ENCODE peak calls at places on chromosomes 13 and 19, in ten cellular contexts. P, H, V, Z, G, F, A, W, R and N are unnamed samples.

GRCh38 chr19:41588497-41589209 is 12.7 kb downstream of the CEACAM21 start:
- DNase-seq in P (peak), H (peak), V (no peak), Z (peak), G (no peak), F (peak), A (no peak), W (no peak), R (peak), N (peak)

GRCh38 chr13:92355213-92355612 is 871.4 kb upstream of the GPC6 start:
- DNase-seq in P (peak), H (peak), V (no peak), Z (peak), G (no peak), F (peak), A (peak), W (no peak), R (no peak), N (peak)

GRCh38 chr13:61002686-61003085 is 413.0 kb downstream of the PCDH20 start:
- DNase-seq in P (no peak), H (no peak), V (no peak), Z (no peak), G (no peak), F (no peak), A (no peak), W (no peak), R (no peak), N (no peak)

GRCh38 chr13:112218416-112218815 is 151.5 kb downstream of the SOX1 start:
- DNase-seq in P (no peak), H (no peak), V (no peak), Z (no peak), G (no peak), F (no peak), A (no peak), W (no peak), R (no peak), N (no peak)

GRCh38 chr19:44303976-44304568 is 753 bp downstream of the ZNF235 start:
- DNase-seq in P (peak), H (no peak), V (no peak), Z (no peak), G (no peak), F (peak), A (peak), W (no peak), R (no peak), N (peak)

GRCh38 chr19:45753548-45753947 is 15.5 kb downstream of the SIX5 start:
- DNase-seq in P (no peak), H (no peak), V (peak), Z (peak), G (no peak), F (peak), A (no peak), W (no peak), R (no peak), N (no peak)

GRCh38 chr13:36549771-36550170 is 117.5 kb downstream of the CCNA1 start:
- DNase-seq in P (no peak), H (no peak), V (no peak), Z (no peak), G (no peak), F (no peak), A (peak), W (no peak), R (no peak), N (peak)

GRCh38 chr19:36915992-36916830 is at the start of the genes ZNF568 and ZNF829:
- DNase-seq in P (peak), H (peak), V (peak), Z (peak), G (peak), F (no peak), A (peak), W (no peak), R (peak), N (peak)

GRCh38 chr19:16670291-16670690 is 9.4 kb downstream of the TMEM38A start:
- DNase-seq in P (no peak), H (no peak), V (no peak), Z (no peak), G (no peak), F (no peak), A (no peak), W (no peak), R (no peak), N (no peak)

GRCh38 chr19:42250249-42250665 is 4.7 kb downstream of the ERF start:
- DNase-seq in P (no peak), H (no peak), V (no peak), Z (no peak), G (no peak), F (no peak), A (no peak), W (no peak), R (no peak), N (no peak)

GRCh38 chr13:97295279-97296182 is 73.4 kb downstream of the MBNL2 start:
- DNase-seq in P (peak), H (no peak), V (no peak), Z (no peak), G (no peak), F (peak), A (no peak), W (no peak), R (peak), N (no peak)

GRCh38 chr19:10432736-10433130 is 12.4 kb downstream of the PDE4A start:
- DNase-seq in P (no peak), H (no peak), V (no peak), Z (no peak), G (no peak), F (no peak), A (no peak), W (no peak), R (no peak), N (peak)

GRCh38 chr13:102830646-102831045 is 15.2 kb upstream of the ERCC5 start:
- DNase-seq in P (no peak), H (peak), V (no peak), Z (no peak), G (no peak), F (no peak), A (no peak), W (no peak), R (no peak), N (no peak)

GRCh38 chr19:18435185-18435841 is 2.6 kb downstream of the ISYNA1 start:
- DNase-seq in P (no peak), H (no peak), V (no peak), Z (no peak), G (no peak), F (no peak), A (no peak), W (no peak), R (no peak), N (no peak)

GRCh38 chr19:38107129-38107528 is 116.9 kb downstream of the DPF1 start:
- DNase-seq in P (no peak), H (no peak), V (no peak), Z (no peak), G (no peak), F (no peak), A (no peak), W (no peak), R (no peak), N (no peak)

GRCh38 chr13:54232700-54233099 is 1204.1 kb downstream of the OLFM4 start:
- DNase-seq in P (no peak), H (no peak), V (no peak), Z (no peak), G (no peak), F (no peak), A (no peak), W (no peak), R (no peak), N (no peak)

GRCh38 chr19:45475537-45476348 is 7.9 kb downstream of the FOSB start:
- DNase-seq in P (peak), H (no peak), V (no peak), Z (no peak), G (no peak), F (no peak), A (no peak), W (no peak), R (no peak), N (no peak)

GRCh38 chr19:47022541-47023447 is 3.2 kb downstream of the NPAS1 start:
- DNase-seq in P (no peak), H (no peak), V (no peak), Z (no peak), G (no peak), F (no peak), A (no peak), W (no peak), R (no peak), N (no peak)

GRCh38 chr19:54551293-54551692 is 22.3 kb upstream of the LILRA2 start:
- DNase-seq in P (no peak), H (no peak), V (no peak), Z (no peak), G (peak), F (no peak), A (no peak), W (no peak), R (no peak), N (no peak)

GRCh38 chr19:51186323-51186722 is 38.6 kb upstream of the CD33 start:
- DNase-seq in P (no peak), H (no peak), V (no peak), Z (no peak), G (no peak), F (no peak), A (no peak), W (no peak), R (no peak), N (no peak)

GRCh38 chr13:101520672-101521071 is 68.2 kb downstream of the ITGBL1 start:
- DNase-seq in P (no peak), H (no peak), V (no peak), Z (no peak), G (no peak), F (no peak), A (no peak), W (no peak), R (peak), N (peak)

GRCh38 chr13:47232516-47232915 is 335.7 kb upstream of the HTR2A start:
- DNase-seq in P (no peak), H (no peak), V (no peak), Z (no peak), G (no peak), F (no peak), A (no peak), W (no peak), R (no peak), N (no peak)

GRCh38 chr13:45325806-45326205 is 15.2 kb downstream of the TPT1 start:
- DNase-seq in P (no peak), H (peak), V (no peak), Z (no peak), G (no peak), F (no peak), A (no peak), W (no peak), R (peak), N (peak)

GRCh38 chr19:8233370-8233769 is 24.2 kb downstream of the CERS4 start:
- DNase-seq in P (no peak), H (no peak), V (no peak), Z (no peak), G (no peak), F (no peak), A (no peak), W (no peak), R (no peak), N (no peak)

GRCh38 chr19:21604351-21604926 is 99.0 kb downstream of the ZNF429 start:
- DNase-seq in P (no peak), H (no peak), V (peak), Z (no peak), G (no peak), F (no peak), A (no peak), W (no peak), R (no peak), N (peak)

GRCh38 chr19:44754743-44755066 is 6.2 kb downstream of the BCL3 start:
- DNase-seq in P (no peak), H (no peak), V (no peak), Z (no peak), G (no peak), F (no peak), A (no peak), W (no peak), R (no peak), N (no peak)

GRCh38 chr13:60591348-60591747 is 194.3 kb downstream of the TDRD3 start:
- DNase-seq in P (no peak), H (no peak), V (no peak), Z (no peak), G (no peak), F (no peak), A (no peak), W (no peak), R (no peak), N (peak)

GRCh38 chr19:41302624-41303351 is 7.2 kb upstream of the CCDC97 start:
- DNase-seq in P (no peak), H (no peak), V (no peak), Z (no peak), G (peak), F (no peak), A (no peak), W (no peak), R (no peak), N (no peak)

GRCh38 chr13:93982189-93982918 is 497.1 kb downstream of the DCT start:
- DNase-seq in P (no peak), H (no peak), V (no peak), Z (no peak), G (no peak), F (no peak), A (no peak), W (no peak), R (no peak), N (no peak)

GRCh38 chr13:36453518-36453917 is 21.2 kb downstream of the CCNA1 start:
- DNase-seq in P (no peak), H (no peak), V (no peak), Z (no peak), G (no peak), F (no peak), A (no peak), W (no peak), R (peak), N (peak)

DNA sequence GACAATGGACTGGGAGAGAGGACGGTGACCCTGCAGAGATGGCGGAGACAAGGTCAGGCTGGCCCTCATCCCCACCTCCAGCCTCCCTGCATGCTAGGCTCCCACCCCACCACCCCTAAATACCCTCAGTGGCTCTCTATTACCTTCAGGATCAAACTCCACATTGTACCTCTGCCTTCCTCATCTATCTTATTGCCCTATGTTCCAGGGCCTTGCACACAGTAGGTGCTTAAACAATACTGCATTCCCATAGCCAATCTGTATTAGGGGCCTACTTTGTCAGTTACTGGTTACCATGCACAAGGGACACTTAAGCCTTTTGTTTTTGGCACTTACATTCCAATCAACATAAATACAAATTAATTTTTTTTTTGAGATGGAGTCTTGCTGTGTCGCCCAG is 6.5 kb downstream of the PALM3 start:
- DNase-seq in P (no peak), H (no peak), V (no peak), Z (no peak), G (no peak), F (no peak), A (no peak), W (no peak), R (no peak), N (no peak)
- TF ChIP-seq MAX in P (no peak), H (no peak), V (no peak), Z (no peak), G (no peak), F (no peak), A (no peak), W (no peak), R (no peak), N (no peak)

GRCh38 chr19:572891-573825 is 762 bp downstream of the BSG start:
- DNase-seq in P (peak), H (no peak), V (no peak), Z (no peak), G (no peak), F (peak), A (peak), W (no peak), R (peak), N (peak)
- TF ChIP-seq MAX in P (no peak), H (peak), V (peak), Z (no peak), G (no peak), F (peak), A (no peak), W (no peak), R (no peak), N (no peak)

DNA sequence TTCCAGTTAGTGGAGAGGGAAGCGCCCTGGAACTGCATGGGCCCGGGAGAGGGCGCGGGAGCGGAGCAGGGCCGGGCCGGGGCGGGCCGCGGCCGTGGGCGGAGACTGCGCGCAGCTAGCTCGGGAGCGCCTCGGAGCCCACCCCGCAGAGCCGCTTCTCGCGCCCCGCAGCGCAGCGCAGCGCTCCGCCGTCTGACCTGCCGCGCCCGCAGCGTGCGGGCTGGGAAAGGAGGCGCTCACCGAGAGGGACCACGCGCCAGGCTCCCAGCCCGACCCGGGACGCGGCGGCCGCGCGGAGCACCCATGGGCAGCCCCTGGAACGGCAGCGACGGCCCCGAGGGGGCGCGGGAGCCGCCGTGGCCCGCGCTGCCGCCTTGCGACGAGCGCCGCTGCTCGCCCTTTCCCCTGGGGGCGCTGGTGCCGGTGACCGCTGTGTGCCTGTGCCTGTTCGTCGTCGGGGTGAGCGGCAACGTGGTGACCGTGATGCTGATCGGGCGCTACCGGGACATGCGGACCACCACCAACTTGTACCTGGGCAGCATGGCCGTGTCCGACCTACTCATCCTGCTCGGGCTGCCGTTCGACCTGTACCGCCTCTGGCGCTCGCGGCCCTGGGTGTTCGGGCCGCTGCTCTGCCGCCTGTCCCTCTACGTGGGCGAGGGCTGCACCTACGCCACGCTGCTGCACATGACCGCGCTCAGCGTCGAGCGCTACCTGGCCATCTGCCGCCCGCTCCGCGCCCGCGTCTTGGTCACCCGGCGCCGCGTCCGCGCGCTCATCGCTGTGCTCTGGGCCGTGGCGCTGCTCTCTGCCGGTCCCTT is at the start of gene MLNR:
- DNase-seq in P (peak), H (peak), V (peak), Z (peak), G (no peak), F (peak), A (peak), W (no peak), R (peak), N (no peak)
- TF ChIP-seq MAX in P (peak), H (peak), V (peak), Z (peak), G (no peak), F (no peak), A (no peak), W (no peak), R (no peak), N (no peak)

DNA sequence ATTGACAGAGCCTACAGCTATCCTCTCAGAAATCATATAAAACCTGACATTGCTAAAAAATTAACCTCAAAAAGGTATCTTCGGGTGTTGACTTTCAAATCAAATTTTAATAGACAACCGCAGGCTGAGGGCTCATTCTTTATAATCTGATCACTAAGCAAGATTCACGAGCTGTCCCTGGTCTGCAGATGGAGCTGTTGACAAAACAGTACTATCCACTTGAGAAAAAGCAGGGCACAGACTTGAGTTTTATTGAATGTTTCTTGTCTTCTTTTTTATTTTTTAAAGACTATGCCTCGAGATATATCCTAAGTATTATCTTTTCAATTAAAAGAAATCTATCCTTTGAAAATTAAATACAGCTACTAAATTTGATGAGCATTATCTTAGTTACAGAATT is 540.5 kb downstream of the PCDH9 start:
- DNase-seq in P (peak), H (no peak), V (no peak), Z (no peak), G (no peak), F (no peak), A (peak), W (no peak), R (peak), N (no peak)
- TF ChIP-seq MAX in P (no peak), H (no peak), V (no peak), Z (no peak), G (no peak), F (no peak), A (no peak), W (no peak), R (no peak), N (no peak)

GRCh38 chr19:1758231-1758577 is 4.9 kb downstream of the ONECUT3 start:
- DNase-seq in P (no peak), H (no peak), V (no peak), Z (no peak), G (no peak), F (no peak), A (no peak), W (no peak), R (no peak), N (no peak)

GRCh38 chr19:1756264-1756663 is 3.0 kb downstream of the ONECUT3 start:
- DNase-seq in P (no peak), H (no peak), V (no peak), Z (no peak), G (no peak), F (no peak), A (no peak), W (no peak), R (no peak), N (no peak)

GRCh38 chr19:1756705-1757445 is 3.6 kb downstream of the ONECUT3 start:
- DNase-seq in P (no peak), H (no peak), V (no peak), Z (no peak), G (no peak), F (no peak), A (no peak), W (no peak), R (no peak), N (no peak)

GRCh38 chr19:1758959-1759903 is 5.9 kb downstream of the ONECUT3 start:
- DNase-seq in P (no peak), H (no peak), V (peak), Z (no peak), G (no peak), F (no peak), A (no peak), W (no peak), R (no peak), N (no peak)

DNA sequence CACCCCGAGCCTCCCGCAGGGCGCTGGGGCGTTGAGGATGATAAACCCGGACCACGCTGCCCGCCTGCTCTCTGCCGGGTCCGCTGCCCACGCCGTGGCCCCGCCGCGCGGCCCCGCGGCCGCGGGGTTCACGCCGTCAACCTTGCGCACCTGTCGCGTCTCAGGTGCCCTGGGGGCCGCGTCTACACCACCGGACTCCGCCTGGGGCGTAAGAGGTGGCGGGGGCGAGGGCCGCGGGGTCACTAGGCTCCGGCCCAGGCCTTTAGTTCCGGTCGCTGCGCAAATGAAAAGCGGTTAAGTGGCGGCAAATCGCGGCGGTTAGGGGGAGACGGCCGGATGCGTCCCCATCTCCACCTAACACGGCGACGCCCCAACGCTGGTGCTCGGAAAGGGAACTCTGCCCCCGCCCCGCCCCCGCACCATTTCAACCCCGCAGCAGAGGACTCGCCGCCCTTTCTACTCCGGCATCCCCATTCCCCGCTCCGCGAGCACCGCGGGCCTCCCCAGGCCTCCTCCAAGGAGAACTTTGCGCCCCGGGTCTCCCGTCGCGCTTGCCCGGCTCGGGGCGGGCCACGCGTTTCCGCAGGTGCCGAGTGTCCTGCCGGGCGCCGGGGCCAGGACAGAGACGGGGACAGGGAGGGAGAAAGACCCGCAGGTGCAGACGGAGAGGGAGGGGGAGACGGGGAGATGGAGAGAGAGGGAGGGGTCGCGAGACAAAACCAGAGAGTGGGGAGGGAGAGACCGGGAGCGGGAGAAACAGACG is 4.3 kb downstream of the ONECUT3 start:
- DNase-seq in P (no peak), H (no peak), V (no peak), Z (no peak), G (no peak), F (no peak), A (no peak), W (no peak), R (no peak), N (no peak)
- TF ChIP-seq MAX in P (no peak), H (no peak), V (no peak), Z (no peak), G (no peak), F (no peak), A (no peak), W (no peak), R (no peak), N (no peak)

GRCh38 chr13:52067237-52067636 is 42.7 kb downstream of the UTP14C start:
- DNase-seq in P (peak), H (peak), V (no peak), Z (no peak), G (no peak), F (peak), A (no peak), W (peak), R (no peak), N (peak)

GRCh38 chr13:52061587-52061986 is 37.1 kb downstream of the UTP14C start:
- DNase-seq in P (no peak), H (no peak), V (no peak), Z (no peak), G (no peak), F (no peak), A (no peak), W (no peak), R (peak), N (no peak)
- TF ChIP-seq MAX in P (no peak), H (no peak), V (no peak), Z (no peak), G (no peak), F (no peak), A (no peak), W (no peak), R (no peak), N (no peak)